ENCODE peak calls at places on chromosomes 2 and 18, in nine cellular contexts. Z is NCI-H1105, D is LoVo, Q is WTC11, O is NB4, J is H7, R is activated gamma-delta T cell treated with Interleukin-2 at 50 U/mL for 16 hours, A is transverse colon, Y is RWPE1. I is an unnamed sample.

GRCh38 chr2:27961997-27962396 is 71.5 kb downstream of the BABAM2 start:
- DNase-seq in J (no peak), Z (no peak), O (no peak), Y (no peak), R (no peak), A (no peak), Q (no peak), D (no peak), I (no peak)

GRCh38 chr2:66596229-66596628 is 161.3 kb downstream of the MEIS1 start:
- DNase-seq in R (no peak), Q (no peak), O (no peak), Z (no peak), Y (no peak), J (peak; percentile 47), A (no peak), D (no peak), I (no peak)

GRCh38 chr2:36456227-36456788 is 100.7 kb downstream of the CRIM1 start:
- DNase-seq in D (no peak), Z (no peak), R (no peak), Q (no peak), J (no peak), O (no peak), A (peak; percentile 55), Y (no peak), I (no peak)

GRCh38 chr2:152466925-152467676 is 132.1 kb downstream of the FMNL2 start:
- DNase-seq in Z (no peak), D (no peak), J (no peak), Q (no peak), Y (peak; percentile 51), A (peak; percentile 19), O (peak; percentile 86), R (no peak), I (peak; percentile 36)

GRCh38 chr2:128272586-128273468 is 45.8 kb downstream of the HS6ST1 start:
- DNase-seq in Q (no peak), Y (no peak), A (no peak), D (no peak), Z (peak; percentile 85), J (peak; percentile 33), O (no peak), R (no peak), I (no peak)

GRCh38 chr2:230602562-230603230 is 109.9 kb upstream of the CAB39 start:
- DNase-seq in R (peak; percentile 62), J (no peak), Y (no peak), D (no peak), A (peak; percentile 51), Z (no peak), Q (no peak), O (peak; percentile 50), I (peak; percentile 76)

GRCh38 chr2:181426687-181427086 is 30.5 kb upstream of the ITGA4 start:
- DNase-seq in Z (peak; percentile 70), R (no peak), A (no peak), J (no peak), Q (no peak), D (no peak), Y (no peak), O (no peak), I (no peak)

GRCh38 chr18:75003764-75004690 is 204.9 kb downstream of the PTGR3 start:
- DNase-seq in R (no peak), Z (no peak), O (peak; percentile 96), D (no peak), Y (no peak), Q (no peak), J (no peak), A (no peak), I (no peak)

GRCh38 chr2:229437467-229437866 is 166.4 kb upstream of the PID1 start:
- DNase-seq in Q (no peak), R (no peak), O (no peak), J (no peak), A (no peak), Y (no peak), Z (no peak), D (no peak), I (no peak)

GRCh38 chr2:11290713-11291112 is 53.7 kb downstream of the ROCK2 start:
- DNase-seq in Q (no peak), O (no peak), J (no peak), Z (no peak), D (no peak), A (no peak), R (no peak), Y (no peak), I (no peak)

GRCh38 chr2:70937866-70938579 is 2.3 kb downstream of the ATP6V1B1 start:
- DNase-seq in A (no peak), Z (no peak), Q (no peak), R (no peak), O (no peak), D (no peak), Y (no peak), J (peak; percentile 63), I (no peak)

GRCh38 chr2:185921048-185921756 is 182.6 kb downstream of the FSIP2 start:
- DNase-seq in Y (peak; percentile 1), D (no peak), A (no peak), J (peak; percentile 11), Z (no peak), Q (no peak), R (no peak), O (no peak), I (no peak)

GRCh38 chr2:17853799-17854198 is 24.7 kb upstream of the KCNS3 start:
- DNase-seq in J (peak; percentile 51), A (no peak), O (no peak), Z (no peak), Q (peak; percentile 39), R (no peak), Y (no peak), D (no peak), I (no peak)

GRCh38 chr2:235171511-235172130 is 219.8 kb downstream of the SH3BP4 start:
- DNase-seq in Q (no peak), A (no peak), Z (no peak), O (no peak), Y (peak; percentile 19), J (no peak), D (no peak), R (no peak), I (no peak)

GRCh38 chr2:136025057-136025973 is 39.9 kb upstream of the DARS1 start:
- DNase-seq in R (peak; percentile 38), O (no peak), J (peak; percentile 84), D (no peak), Q (peak; percentile 89), Y (peak; percentile 33), A (peak; percentile 69), Z (peak; percentile 84), I (peak; percentile 58)

GRCh38 chr2:174026122-174026845 is 61.1 kb upstream of the SP3 start:
- DNase-seq in Q (no peak), J (no peak), A (no peak), D (no peak), Z (no peak), R (no peak), Y (no peak), O (no peak), I (no peak)

GRCh38 chr18:62558015-62558663 is 35.3 kb downstream of the ZCCHC2 start:
- DNase-seq in Z (no peak), A (no peak), Q (no peak), Y (no peak), J (no peak), O (no peak), R (no peak), D (no peak), I (peak; percentile 11)

GRCh38 chr18:50410008-50410407 is 35.2 kb downstream of the SKA1 start:
- DNase-seq in Q (peak; percentile 33), A (no peak), R (no peak), O (peak; percentile 3), Y (no peak), D (no peak), J (no peak), Z (no peak), I (no peak)

GRCh38 chr18:2672410-2672809 is 16.9 kb downstream of the SMCHD1 start:
- DNase-seq in R (no peak), D (no peak), J (no peak), A (no peak), Y (no peak), O (no peak), Z (no peak), Q (no peak), I (no peak)

GRCh38 chr2:132429941-132430573 is 13.5 kb downstream of the GPR39 start:
- DNase-seq in Y (no peak), Q (no peak), D (no peak), J (no peak), A (no peak), O (no peak), Z (no peak), R (no peak), I (no peak)

GRCh38 chr2:20207051-20207450 is 17.9 kb downstream of the SDC1 start:
- DNase-seq in O (no peak), Q (no peak), J (no peak), R (no peak), D (no peak), Y (no peak), Z (no peak), A (peak; percentile 61), I (no peak)

GRCh38 chr2:140998577-140998976 is 1132.2 kb downstream of the LRP1B start:
- DNase-seq in Y (no peak), D (no peak), A (no peak), O (no peak), Z (no peak), J (no peak), Q (no peak), R (no peak), I (no peak)

GRCh38 chr2:149021761-149022160 is 16.7 kb upstream of the LYPD6B start:
- DNase-seq in D (no peak), R (no peak), J (no peak), A (no peak), Z (no peak), Q (no peak), Y (no peak), O (no peak), I (peak; percentile 28)

GRCh38 chr18:79374408-79375171 is 21.1 kb upstream of the NFATC1 start:
- DNase-seq in Y (no peak), Q (no peak), Z (no peak), O (no peak), R (no peak), A (no peak), J (no peak), D (no peak), I (peak; percentile 74)

GRCh38 chr18:40063488-40063887 is 1891.5 kb upstream of the PIK3C3 start:
- DNase-seq in J (no peak), O (no peak), A (no peak), R (no peak), Y (no peak), Z (no peak), Q (no peak), D (no peak), I (no peak)

GRCh38 chr18:68376931-68377330 is 338.0 kb downstream of the TMX3 start:
- DNase-seq in Y (no peak), R (no peak), Z (no peak), O (no peak), A (no peak), D (no peak), Q (no peak), J (no peak), I (no peak)

GRCh38 chr2:128261245-128262128 is 57.2 kb downstream of the HS6ST1 start:
- DNase-seq in R (no peak), Q (no peak), Z (no peak), D (no peak), A (no peak), Y (no peak), J (peak; percentile 67), O (no peak), I (no peak)

GRCh38 chr2:174546519-174547506 is 50.8 kb downstream of the WIPF1 start:
- DNase-seq in Y (no peak), O (peak; percentile 62), R (no peak), A (no peak), J (peak; percentile 77), D (peak; percentile 9), Z (no peak), Q (peak; percentile 64), I (no peak)

GRCh38 chr2:225013432-225014048 is 28.7 kb downstream of the DOCK10 start:
- DNase-seq in Q (no peak), D (no peak), R (no peak), A (no peak), J (no peak), Z (no peak), Y (no peak), O (no peak), I (no peak)

GRCh38 chr18:644395-645004 is 13.0 kb upstream of the TYMS start:
- DNase-seq in A (no peak), J (no peak), D (no peak), Q (no peak), Y (no peak), Z (no peak), O (peak; percentile 25), R (no peak), I (no peak)

GRCh38 chr18:55780591-55781071 is 192.6 kb upstream of the TCF4 start:
- DNase-seq in O (no peak), Y (no peak), Q (no peak), J (no peak), R (no peak), D (no peak), A (no peak), Z (no peak), I (peak; percentile 60)